ENCODE peak calls at places on chromosomes 1 and 21, in seven cellular contexts. X, C, M, P, E, I and O are unnamed samples.

GRCh38 chr1:190436615-190437014 is 41.0 kb downstream of the BRINP3 start:
- DNase-seq in X (peak; percentile 7), C (no peak), M (peak; percentile 63), I (no peak), P (no peak), E (peak; percentile 70), O (peak; percentile 43)

GRCh38 chr21:44763050-44763378 is 38.6 kb downstream of the UBE2G2 start:
- DNase-seq in P (no peak), E (no peak), I (no peak), X (no peak), M (no peak), C (no peak), O (no peak)

GRCh38 chr1:220878223-220879081 is 791 bp upstream of the HLX start:
- DNase-seq in M (no peak), I (no peak), E (peak; percentile 39), P (no peak), X (peak; percentile 36), C (peak; percentile 46), O (no peak)

GRCh38 chr1:9653195-9653782 is 1.8 kb downstream of the PIK3CD start:
- DNase-seq in X (no peak), M (no peak), P (no peak), E (no peak), C (no peak), I (no peak), O (no peak)

GRCh38 chr21:28734522-28735175 is 258.0 kb downstream of the LTN1 start:
- DNase-seq in I (no peak), C (no peak), X (no peak), E (no peak), P (no peak), M (peak; percentile 17), O (no peak)

GRCh38 chr1:162916407-162916806 is 55.4 kb upstream of the CCDC190 start:
- DNase-seq in E (peak; percentile 57), X (peak; percentile 69), I (no peak), C (no peak), M (peak; percentile 86), P (no peak), O (no peak)

GRCh38 chr1:2961081-2961480 is 60.2 kb upstream of the ACTRT2 start:
- DNase-seq in E (no peak), I (no peak), C (no peak), X (no peak), P (no peak), M (no peak), O (no peak)

GRCh38 chr1:235079443-235079967 is 49.1 kb downstream of the TOMM20 start:
- DNase-seq in I (no peak), P (no peak), X (peak; percentile 67), C (no peak), M (peak; percentile 62), E (no peak), O (peak; percentile 94)

GRCh38 chr1:113325039-113325438 is 65.3 kb upstream of the MAGI3 start:
- DNase-seq in C (no peak), P (no peak), X (peak; percentile 43), I (no peak), M (no peak), E (no peak), O (peak; percentile 47)

GRCh38 chr1:162283657-162284056 is 93.0 kb downstream of the SPATA46 start:
- DNase-seq in M (no peak), E (no peak), I (no peak), X (no peak), P (no peak), C (no peak), O (no peak)

GRCh38 chr21:46634966-46635323 is 529 bp upstream of the PRMT2 start:
- DNase-seq in I (peak; percentile 83), C (peak; percentile 86), P (no peak), E (peak; percentile 93), X (peak; percentile 82), M (peak; percentile 87), O (peak; percentile 39)

GRCh38 chr1:115669002-115669673 is 27.4 kb downstream of the VANGL1 start:
- DNase-seq in C (no peak), X (peak; percentile 91), M (peak; percentile 91), I (no peak), E (peak; percentile 81), P (no peak), O (no peak)

GRCh38 chr1:34780528-34780927 is 486 bp upstream of the GJB3 start:
- DNase-seq in P (no peak), C (no peak), E (no peak), M (no peak), X (no peak), I (no peak), O (peak; percentile 28)

GRCh38 chr1:241972703-241973375 is 15.3 kb downstream of the BECN2 start:
- DNase-seq in I (no peak), M (no peak), P (no peak), E (no peak), X (peak; percentile 11), C (peak; percentile 74), O (no peak)

GRCh38 chr21:30209571-30209970 is 6.3 kb downstream of the CLDN8 start:
- DNase-seq in I (no peak), X (no peak), P (no peak), E (no peak), M (no peak), C (peak; percentile 53), O (no peak)

GRCh38 chr1:204152310-204153044 is 633 bp upstream of the ETNK2 start:
- DNase-seq in X (no peak), M (no peak), I (no peak), P (peak; percentile 39), E (no peak), C (no peak), O (peak; percentile 17)
- TF ChIP-seq CTCF in X (no peak), M (no peak), I (no peak), P (no peak), E (no peak), C (no peak), O (no peak)

DNA sequence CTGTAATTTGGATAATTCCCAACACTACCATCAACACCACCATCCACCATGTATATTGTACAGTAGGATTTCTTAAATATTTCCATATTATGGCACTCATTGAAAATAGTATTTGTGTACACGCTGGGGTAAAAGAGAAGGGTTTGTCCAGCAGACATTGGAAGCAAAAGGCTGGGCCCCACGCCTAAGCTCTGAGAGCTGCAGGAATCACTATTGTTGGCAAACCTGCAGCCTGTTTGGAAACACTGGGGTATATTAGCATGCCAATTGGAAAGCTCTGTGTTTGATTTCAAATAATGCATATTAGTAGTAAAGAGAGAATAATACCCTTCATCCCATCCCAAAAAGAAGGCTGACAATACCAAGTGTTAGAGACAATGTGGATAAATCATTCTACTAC is 81.5 kb upstream of the DPYD start:
- DNase-seq in X (no peak), M (no peak), P (no peak), E (no peak), C (peak; percentile 47), I (no peak), O (no peak)
- TF ChIP-seq CTCF in X (no peak), M (no peak), P (no peak), E (no peak), C (no peak), I (no peak), O (no peak)

GRCh38 chr1:177283380-177283779 is 112.6 kb downstream of the BRINP2 start:
- DNase-seq in I (no peak), X (no peak), C (no peak), M (no peak), P (no peak), E (no peak), O (no peak)

GRCh38 chr1:177278626-177279390 is 108.0 kb downstream of the BRINP2 start:
- DNase-seq in I (no peak), X (peak; percentile 84), P (peak; percentile 18), E (peak; percentile 71), C (no peak), M (peak; percentile 45), O (no peak)

GRCh38 chr1:177282976-177283375 is 112.2 kb downstream of the BRINP2 start:
- DNase-seq in E (no peak), C (peak; percentile 13), P (no peak), I (no peak), M (no peak), X (no peak), O (no peak)

GRCh38 chr1:177286396-177286795 is 115.6 kb downstream of the BRINP2 start:
- DNase-seq in M (peak; percentile 53), I (no peak), C (no peak), X (peak; percentile 83), E (peak; percentile 95), P (no peak), O (no peak)

GRCh38 chr1:177281901-177282300 is 111.1 kb downstream of the BRINP2 start:
- DNase-seq in X (no peak), I (peak; percentile 55), E (no peak), C (peak; percentile 53), P (no peak), M (no peak), O (no peak)
- TF ChIP-seq CTCF in X (no peak), I (no peak), E (no peak), C (no peak), P (no peak), M (no peak), O (no peak)

GRCh38 chr1:17723684-17724083 is 31.4 kb upstream of the ACTL8 start:
- DNase-seq in I (no peak), M (no peak), C (no peak), X (no peak), P (no peak), E (no peak), O (no peak)
- TF ChIP-seq CTCF in I (no peak), M (no peak), C (no peak), X (peak; percentile 16), P (no peak), E (no peak), O (no peak)

GRCh38 chr1:19035356-19036048 is 79.0 kb upstream of the IFFO2 start:
- DNase-seq in P (no peak), X (no peak), I (no peak), M (no peak), E (no peak), C (no peak), O (no peak)

GRCh38 chr1:19033516-19033840 is 77.0 kb upstream of the IFFO2 start:
- DNase-seq in P (no peak), I (no peak), C (no peak), M (no peak), X (peak; percentile 12), E (no peak), O (no peak)

GRCh38 chr1:19032701-19033515 is 76.4 kb upstream of the IFFO2 start:
- DNase-seq in E (no peak), P (no peak), I (no peak), X (no peak), M (no peak), C (no peak), O (no peak)

GRCh38 chr1:19034721-19035120 is 78.2 kb upstream of the IFFO2 start:
- DNase-seq in I (no peak), M (no peak), X (no peak), P (no peak), C (no peak), E (no peak), O (no peak)

GRCh38 chr1:19033926-19034680 is 77.6 kb upstream of the IFFO2 start:
- DNase-seq in P (peak; percentile 55), I (no peak), E (no peak), C (no peak), M (peak; percentile 56), X (peak; percentile 54), O (no peak)
- TF ChIP-seq CTCF in P (no peak), I (no peak), E (no peak), C (no peak), M (no peak), X (no peak), O (no peak)

DNA sequence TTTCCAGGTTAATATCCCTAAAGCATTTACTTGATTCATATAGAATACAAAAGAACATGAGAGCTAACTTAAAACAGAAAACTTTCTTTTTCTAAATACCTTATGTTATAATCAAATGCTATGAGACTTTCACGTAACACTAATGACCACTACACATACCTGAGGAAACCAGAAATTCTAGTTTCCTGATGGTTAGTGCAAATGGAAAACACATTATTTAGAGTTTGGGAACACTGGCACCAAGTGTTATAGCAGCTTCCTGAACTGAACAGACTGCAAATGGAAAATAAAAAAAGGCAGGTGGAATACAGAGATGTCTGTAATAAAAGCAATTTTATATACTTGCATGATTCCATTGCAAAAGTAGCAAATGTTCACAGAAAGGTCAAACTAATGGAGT is 15.5 kb downstream of the PAXBP1 start:
- DNase-seq in P (no peak), X (no peak), I (no peak), C (no peak), E (no peak), M (no peak), O (no peak)
- TF ChIP-seq CTCF in P (no peak), X (no peak), I (no peak), C (no peak), E (no peak), M (no peak), O (no peak)